ENCODE peak calls at places on chromosome 2, in seven cellular contexts. L is head of caudate nucleus; R is T-helper 2 cell; M is EL; O is stimulated activated CD8-positive, alpha-beta memory T cell treated with anti-CD3 and anti-CD28 coated beads, Interleukin-4, amount 100 ng/mL, for 24 hours; Y is left ventricle myocardium superior; K is MCF 10A. E is an unnamed sample.

GRCh38 chr2:133296396-133296795 is 271.9 kb downstream of the NCKAP5 start:
- DNase-seq in L (no peak), R (no peak), M (no peak), O (no peak), Y (no peak), K (no peak), E (no peak)

GRCh38 chr2:54691439-54692135 is 31.9 kb upstream of the EML6 start:
- DNase-seq in L (no peak), R (no peak), M (no peak), O (no peak), Y (no peak), K (no peak), E (no peak)

GRCh38 chr2:113273031-113273551 is 5.6 kb downstream of the PAX8 start:
- DNase-seq in L (no peak), R (no peak), M (peak), O (no peak), Y (no peak), K (peak), E (no peak)

GRCh38 chr2:145715601-145716000 is 1195.7 kb upstream of the ZEB2 start:
- DNase-seq in L (no peak), R (no peak), M (peak), O (no peak), Y (no peak), K (peak), E (no peak)

GRCh38 chr2:201071305-201072200 is at the start of the genes HYCC2 and NDUFB3:
- DNase-seq in L (peak), R (peak), M (peak), O (peak), Y (peak), K (peak), E (peak)

GRCh38 chr2:127080941-127081769 is 25.8 kb downstream of the BIN1 start:
- DNase-seq in L (no peak), R (no peak), M (no peak), O (peak), Y (no peak), K (peak), E (no peak)

GRCh38 chr2:158297120-158297519 is 159.4 kb downstream of the CCDC148 start:
- DNase-seq in L (no peak), R (no peak), M (no peak), O (no peak), Y (no peak), K (no peak), E (no peak)

GRCh38 chr2:11540148-11540995 is 6.5 kb downstream of the GREB1 start:
- DNase-seq in L (no peak), R (no peak), M (no peak), O (no peak), Y (peak), K (no peak), E (no peak)

GRCh38 chr2:112187805-112188596 is 49.8 kb downstream of the FBLN7 start:
- DNase-seq in L (no peak), R (peak), M (no peak), O (peak), Y (no peak), K (peak), E (no peak)

GRCh38 chr2:164186596-164186995 is 434.7 kb downstream of the GRB14 start:
- DNase-seq in L (no peak), R (no peak), M (no peak), O (no peak), Y (no peak), K (no peak), E (no peak)

GRCh38 chr2:68747918-68748317 is 13.3 kb downstream of the ARHGAP25 start:
- DNase-seq in L (no peak), R (no peak), M (no peak), O (no peak), Y (no peak), K (no peak), E (no peak)

GRCh38 chr2:25700221-25700660 is 26.9 kb upstream of the DTNB start:
- DNase-seq in L (peak), R (no peak), M (peak), O (no peak), Y (no peak), K (peak), E (peak)

GRCh38 chr2:230412369-230412706 is 3.7 kb upstream of the SP100 start:
- DNase-seq in L (no peak), R (no peak), M (no peak), O (no peak), Y (no peak), K (no peak), E (no peak)

GRCh38 chr2:178484245-178485041 is 4.2 kb downstream of the PLEKHA3 start:
- DNase-seq in L (peak), R (no peak), M (peak), O (no peak), Y (no peak), K (peak), E (peak)

GRCh38 chr2:211875488-211875887 is 663.1 kb downstream of the ERBB4 start:
- DNase-seq in L (no peak), R (no peak), M (no peak), O (no peak), Y (no peak), K (no peak), E (no peak)

GRCh38 chr2:10124538-10125045 is 2.1 kb downstream of the RRM2 start:
- DNase-seq in L (no peak), R (no peak), M (peak), O (no peak), Y (no peak), K (peak), E (peak)

GRCh38 chr2:154587739-154588138 is 110.8 kb upstream of the KCNJ3 start:
- DNase-seq in L (no peak), R (no peak), M (no peak), O (no peak), Y (no peak), K (no peak), E (no peak)

GRCh38 chr2:55923091-55923977 is at the start of gene EFEMP1:
- DNase-seq in L (peak), R (no peak), M (peak), O (no peak), Y (peak), K (peak), E (peak)

GRCh38 chr2:162556996-162557395 is 213.1 kb downstream of the GCA start:
- DNase-seq in L (no peak), R (no peak), M (no peak), O (no peak), Y (no peak), K (no peak), E (no peak)

GRCh38 chr2:220893411-220893810 is 678.7 kb downstream of the EPHA4 start:
- DNase-seq in L (no peak), R (no peak), M (no peak), O (no peak), Y (no peak), K (no peak), E (no peak)

GRCh38 chr2:234436482-234436837 is 60.4 kb downstream of the ARL4C start:
- DNase-seq in L (no peak), R (no peak), M (no peak), O (no peak), Y (no peak), K (no peak), E (no peak)

GRCh38 chr2:196083601-196084000 is 15.0 kb upstream of the DNAH7 start:
- DNase-seq in L (no peak), R (no peak), M (no peak), O (no peak), Y (no peak), K (no peak), E (no peak)

GRCh38 chr2:98026927-98027522 is 31.3 kb upstream of the TMEM131 start:
- DNase-seq in L (no peak), R (no peak), M (no peak), O (no peak), Y (no peak), K (no peak), E (peak)

GRCh38 chr2:212596688-212597087 is 58.1 kb upstream of the ERBB4 start:
- DNase-seq in L (no peak), R (no peak), M (no peak), O (no peak), Y (no peak), K (no peak), E (no peak)

GRCh38 chr2:68784191-68784590 is 49.6 kb downstream of the ARHGAP25 start:
- DNase-seq in L (no peak), R (no peak), M (no peak), O (no peak), Y (no peak), K (no peak), E (no peak)

GRCh38 chr2:41496908-41497307 is 550.9 kb upstream of the PKDCC start:
- DNase-seq in L (no peak), R (no peak), M (peak), O (no peak), Y (no peak), K (no peak), E (no peak)

GRCh38 chr2:166573393-166573792 is 79.3 kb upstream of the SCN7A start:
- DNase-seq in L (no peak), R (no peak), M (peak), O (no peak), Y (no peak), K (no peak), E (no peak)